ENCODE peak calls at places on chromosome 3, in nine cellular contexts. K is mucosa of descending colon, Y is uterus, R is body of pancreas, H is aorta, A is left lung, Z is neural progenitor cell, L is breast epithelium, M is psoas muscle. G is an unnamed sample.

GRCh38 chr3:122927726-122928125 is 99.8 kb downstream of the SEMA5B start:
- DNase-seq in K (no peak), Y (no peak), H (no peak), L (no peak), A (no peak), Z (no peak), R (no peak), M (no peak), G (no peak)

GRCh38 chr3:174218011-174218410 is 641.1 kb upstream of the NAALADL2 start:
- DNase-seq in Y (no peak), Z (no peak), H (no peak), R (no peak), M (no peak), K (no peak), L (no peak), A (no peak), G (no peak)

GRCh38 chr3:68007621-68008226 is 353.3 kb upstream of the SUCLG2 start:
- DNase-seq in Z (peak; percentile 73), R (peak; percentile 11), Y (no peak), A (peak; percentile 65), L (no peak), K (peak; percentile 39), M (peak; percentile 11), H (peak; percentile 38), G (peak; percentile 57)

GRCh38 chr3:51997172-51997571 is 1.5 kb upstream of the RPL29 start:
- DNase-seq in Y (no peak), K (no peak), L (no peak), Z (no peak), H (no peak), R (no peak), M (no peak), A (no peak), G (no peak)

GRCh38 chr3:30826381-30827061 is 67.9 kb downstream of the GADL1 start:
- DNase-seq in Y (no peak), L (no peak), R (no peak), K (no peak), M (no peak), H (no peak), A (no peak), Z (no peak), G (no peak)

GRCh38 chr3:124676236-124676635 is 54.0 kb upstream of the UMPS start:
- DNase-seq in Y (no peak), H (peak; percentile 68), Z (no peak), M (peak; percentile 50), A (no peak), R (no peak), K (no peak), L (no peak), G (no peak)

GRCh38 chr3:157574580-157574979 is 71.4 kb upstream of the VEPH1 start:
- DNase-seq in Y (no peak), L (no peak), A (no peak), R (no peak), M (no peak), H (no peak), K (no peak), Z (no peak), G (no peak)

GRCh38 chr3:157125101-157125500 is 34.8 kb downstream of the CCNL1 start:
- DNase-seq in H (no peak), A (no peak), R (no peak), Y (no peak), M (no peak), L (no peak), K (no peak), Z (no peak), G (no peak)

GRCh38 chr3:150564243-150564642 is 17.7 kb downstream of the EIF2A start:
- DNase-seq in M (no peak), A (no peak), L (no peak), H (no peak), R (no peak), Z (no peak), Y (no peak), K (no peak), G (no peak)

GRCh38 chr3:72836923-72837322 is 11.3 kb downstream of the SHQ1 start:
- DNase-seq in Z (no peak), M (peak; percentile 76), R (peak; percentile 79), H (peak; percentile 88), A (no peak), K (no peak), L (peak; percentile 75), Y (no peak), G (no peak)

GRCh38 chr3:115165266-115165665 is 18.2 kb upstream of the ZBTB20 start:
- DNase-seq in M (no peak), H (no peak), Y (no peak), K (no peak), A (no peak), R (no peak), Z (no peak), L (no peak), G (peak; percentile 62)

GRCh38 chr3:148191966-148192365 is 505.7 kb upstream of the AGTR1 start:
- DNase-seq in R (no peak), L (no peak), Z (no peak), K (peak; percentile 15), Y (no peak), M (no peak), A (no peak), H (no peak), G (no peak)

GRCh38 chr3:16692486-16693378 is 87.5 kb upstream of the DAZL start:
- DNase-seq in Z (no peak), L (no peak), M (no peak), Y (no peak), A (no peak), R (no peak), H (no peak), K (no peak), G (no peak)

GRCh38 chr3:87949879-87950208 is 109.0 kb downstream of the CGGBP1 start:
- DNase-seq in A (no peak), M (no peak), L (no peak), K (no peak), Y (no peak), H (no peak), R (no peak), Z (no peak), G (no peak)

GRCh38 chr3:30623375-30623774 is 17.0 kb downstream of the TGFBR2 start:
- DNase-seq in M (no peak), R (no peak), Z (no peak), K (no peak), L (no peak), A (no peak), H (no peak), Y (no peak), G (no peak)

GRCh38 chr3:172648736-172649135 is 62.1 kb downstream of the NCEH1 start:
- DNase-seq in M (no peak), K (no peak), H (no peak), A (no peak), R (no peak), Y (no peak), L (no peak), Z (no peak), G (no peak)

GRCh38 chr3:66228707-66229106 is 7.9 kb downstream of the SLC25A26 start:
- DNase-seq in R (no peak), Z (no peak), L (no peak), K (no peak), A (no peak), M (no peak), H (no peak), Y (no peak), G (no peak)

GRCh38 chr3:42262525-42262924 is 3.5 kb downstream of the CCK start:
- DNase-seq in L (no peak), K (no peak), A (no peak), R (no peak), Y (no peak), Z (peak; percentile 82), M (no peak), H (no peak), G (no peak)

GRCh38 chr3:170221924-170222646 is at the start of gene PRKCI:
- DNase-seq in L (peak; percentile 91), Y (peak; percentile 96), Z (peak; percentile 99), A (peak; percentile 98), R (peak; percentile 95), H (peak; percentile 98), K (peak; percentile 97), M (peak; percentile 96), G (peak; percentile 83)
- H3K4me1 ChIP-seq in L (no peaks in the 10 kb centered on the region), Y (peaks cover under 1% of the 10 kb centered on the region), Z (peaks cover 15% of the 10 kb centered on the region), A (peaks cover 20% of the 10 kb centered on the region), R (no peaks in the 10 kb centered on the region), H (no peaks in the 10 kb centered on the region), K (no peaks in the 10 kb centered on the region), M (peaks cover 4% of the 10 kb centered on the region), G (peaks cover 8% of the 10 kb centered on the region)

DNA sequence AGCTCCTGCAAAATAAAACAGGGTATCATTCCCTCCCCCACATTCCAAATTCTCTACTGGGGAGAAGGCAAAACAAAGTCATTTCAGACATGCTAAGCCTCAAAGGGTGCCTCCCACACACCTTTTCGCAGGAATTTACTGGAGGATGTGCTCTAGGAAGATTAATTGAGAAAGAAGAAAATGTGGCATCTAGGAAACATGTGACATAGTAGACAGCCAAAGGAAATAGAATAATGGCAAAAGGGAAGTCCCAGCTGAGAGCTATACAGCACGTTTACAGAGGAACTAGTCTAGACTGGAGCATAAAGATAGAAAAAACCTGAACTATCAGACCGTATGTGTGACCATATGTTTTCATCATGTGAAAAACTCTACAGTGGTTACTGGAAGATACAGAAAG is 58.8 kb upstream of the MELTF start:
- DNase-seq in A (no peak), Y (no peak), K (no peak), L (no peak), R (no peak), H (no peak), M (no peak), Z (no peak), G (no peak)
- H3K4me1 ChIP-seq in A (peaks cover 3% of the 10 kb centered on the region), Y (no peaks in the 10 kb centered on the region), K (no peaks in the 10 kb centered on the region), L (no peaks in the 10 kb centered on the region), R (no peaks in the 10 kb centered on the region), H (no peaks in the 10 kb centered on the region), M (peaks cover 8% of the 10 kb centered on the region), Z (no peaks in the 10 kb centered on the region), G (no peaks in the 10 kb centered on the region)

GRCh38 chr3:85800676-85801075 is 841.9 kb downstream of the CADM2 start:
- DNase-seq in Z (no peak), A (no peak), R (no peak), Y (no peak), L (no peak), M (no peak), H (no peak), K (no peak), G (no peak)
- H3K4me1 ChIP-seq in Z (no peaks in the 10 kb centered on the region), A (no peaks in the 10 kb centered on the region), R (no peaks in the 10 kb centered on the region), Y (no peaks in the 10 kb centered on the region), L (no peaks in the 10 kb centered on the region), M (no peaks in the 10 kb centered on the region), H (no peaks in the 10 kb centered on the region), K (no peaks in the 10 kb centered on the region), G (no peaks in the 10 kb centered on the region)

GRCh38 chr3:39753361-39753760 is 56.0 kb upstream of the MYRIP start:
- DNase-seq in H (no peak), Y (no peak), L (no peak), Z (no peak), R (no peak), A (no peak), K (no peak), M (no peak), G (no peak)

GRCh38 chr3:39748002-39748401 is 61.4 kb upstream of the MYRIP start:
- DNase-seq in Z (no peak), M (no peak), K (no peak), A (no peak), R (no peak), H (no peak), Y (no peak), L (no peak), G (no peak)

GRCh38 chr3:39752019-39752637 is 57.3 kb upstream of the MYRIP start:
- DNase-seq in M (no peak), L (no peak), K (no peak), Z (no peak), H (no peak), Y (no peak), R (peak; percentile 13), A (no peak), G (no peak)

GRCh38 chr3:39752751-39753150 is 56.7 kb upstream of the MYRIP start:
- DNase-seq in Z (no peak), M (no peak), A (no peak), L (no peak), K (no peak), H (no peak), R (no peak), Y (no peak), G (no peak)

GRCh38 chr3:39750677-39751076 is 58.7 kb upstream of the MYRIP start:
- DNase-seq in R (no peak), H (no peak), M (no peak), L (no peak), Y (no peak), A (no peak), Z (no peak), K (no peak), G (no peak)
- H3K4me1 ChIP-seq in R (peaks cover 28% of the 10 kb centered on the region), H (no peaks in the 10 kb centered on the region), M (no peaks in the 10 kb centered on the region), L (no peaks in the 10 kb centered on the region), Y (no peaks in the 10 kb centered on the region), A (no peaks in the 10 kb centered on the region), Z (no peaks in the 10 kb centered on the region), K (no peaks in the 10 kb centered on the region), G (no peaks in the 10 kb centered on the region)